ENCODE peak calls at places on chromosome X, in six cellular contexts. One of them, this sample, is unnamed.

GRCh38 chrX:12792711-12793110 is 1.5 kb downstream of the PRPS2 start:
- DNase-seq in GM12865: no peak
- DNase-seq in AG10803: no peak
- DNase-seq in HFF-Myc: no peak
- DNase-seq in spleen: no peak
- DNase-seq in AG09309: no peak
- DNase-seq in this sample: no peak

GRCh38 chrX:154096140-154097002 is 1.1 kb downstream of the MECP2 start:
- DNase-seq in AG09309: no peak
- DNase-seq in GM12865: peak; percentile 52
- DNase-seq in HFF-Myc: no peak
- DNase-seq in spleen: no peak
- DNase-seq in AG10803: peak; percentile 51
- DNase-seq in this sample: peak; percentile 25

GRCh38 chrX:80808854-80809493 is 703 bp downstream of the BRWD3 start:
- DNase-seq in AG09309: no peak
- DNase-seq in spleen: peak; percentile 81
- DNase-seq in AG10803: peak; percentile 2
- DNase-seq in HFF-Myc: no peak
- DNase-seq in GM12865: peak; percentile 31
- DNase-seq in this sample: peak; percentile 7

GRCh38 chrX:72130762-72131231 is 918 bp downstream of the RTL5 start:
- DNase-seq in GM12865: no peak
- DNase-seq in AG09309: no peak
- DNase-seq in AG10803: no peak
- DNase-seq in HFF-Myc: no peak
- DNase-seq in spleen: no peak
- DNase-seq in this sample: no peak

GRCh38 chrX:142096263-142096662 is 108.8 kb downstream of the MAGEC2 start:
- DNase-seq in spleen: no peak
- DNase-seq in AG10803: no peak
- DNase-seq in GM12865: no peak
- DNase-seq in AG09309: no peak
- DNase-seq in HFF-Myc: no peak
- DNase-seq in this sample: no peak

GRCh38 chrX:36908801-36909403 is 99.3 kb upstream of the FAM47C start:
- DNase-seq in AG10803: peak; percentile 22
- DNase-seq in GM12865: peak; percentile 16
- DNase-seq in HFF-Myc: no peak
- DNase-seq in spleen: no peak
- DNase-seq in AG09309: no peak
- DNase-seq in this sample: peak; percentile 31

GRCh38 chrX:49029876-49030275 is 13.3 kb downstream of the TFE3 start:
- DNase-seq in HFF-Myc: no peak
- DNase-seq in GM12865: no peak
- DNase-seq in AG09309: no peak
- DNase-seq in spleen: no peak
- DNase-seq in AG10803: no peak
- DNase-seq in this sample: no peak

GRCh38 chrX:102950908-102951866 is 14.1 kb downstream of the RAB40AL start:
- DNase-seq in HFF-Myc: peak; percentile 21
- DNase-seq in GM12865: peak; percentile 43
- DNase-seq in AG10803: peak; percentile 25
- DNase-seq in AG09309: no peak
- DNase-seq in spleen: no peak
- DNase-seq in this sample: peak; percentile 54

GRCh38 chrX:130125090-130125489 is 14.8 kb upstream of the ELF4 start:
- DNase-seq in HFF-Myc: no peak
- DNase-seq in GM12865: no peak
- DNase-seq in AG09309: no peak
- DNase-seq in spleen: no peak
- DNase-seq in AG10803: peak; percentile 69
- DNase-seq in this sample: no peak

GRCh38 chrX:110172215-110172614 is 145.7 kb downstream of the AMMECR1 start:
- DNase-seq in spleen: peak; percentile 86
- DNase-seq in HFF-Myc: no peak
- DNase-seq in AG10803: no peak
- DNase-seq in AG09309: no peak
- DNase-seq in GM12865: peak; percentile 78
- DNase-seq in this sample: no peak

GRCh38 chrX:106862972-106863688 is 40.0 kb downstream of the RIPPLY1 start:
- DNase-seq in GM12865: peak; percentile 28
- DNase-seq in HFF-Myc: no peak
- DNase-seq in AG10803: no peak
- DNase-seq in spleen: peak; percentile 63
- DNase-seq in AG09309: no peak
- DNase-seq in this sample: no peak
- TF ChIP-seq CTCF in GM12865: peak; percentile 50
- TF ChIP-seq CTCF in HFF-Myc: peak; percentile 58
- TF ChIP-seq CTCF in AG10803: peak; percentile 21
- TF ChIP-seq CTCF in spleen: peak; percentile 33
- TF ChIP-seq CTCF in AG09309: peak; percentile 55
- TF ChIP-seq CTCF in this sample: peak; percentile 43

GRCh38 chrX:119501511-119502148 is 33.4 kb downstream of the SLC25A5 start:
- DNase-seq in spleen: no peak
- DNase-seq in AG10803: no peak
- DNase-seq in GM12865: no peak
- DNase-seq in AG09309: no peak
- DNase-seq in HFF-Myc: no peak
- DNase-seq in this sample: no peak

GRCh38 chrX:119500061-119500800 is 32.0 kb downstream of the SLC25A5 start:
- DNase-seq in AG10803: no peak
- DNase-seq in spleen: no peak
- DNase-seq in AG09309: no peak
- DNase-seq in HFF-Myc: no peak
- DNase-seq in GM12865: no peak
- DNase-seq in this sample: no peak

GRCh38 chrX:119505945-119506344 is 37.7 kb downstream of the SLC25A5 start:
- DNase-seq in AG09309: no peak
- DNase-seq in GM12865: no peak
- DNase-seq in spleen: no peak
- DNase-seq in HFF-Myc: no peak
- DNase-seq in AG10803: no peak
- DNase-seq in this sample: no peak

GRCh38 chrX:119503484-119503861 is 35.2 kb downstream of the SLC25A5 start:
- DNase-seq in spleen: no peak
- DNase-seq in AG10803: peak; percentile 91
- DNase-seq in HFF-Myc: no peak
- DNase-seq in AG09309: peak; percentile 49
- DNase-seq in GM12865: no peak
- DNase-seq in this sample: peak; percentile 88

DNA sequence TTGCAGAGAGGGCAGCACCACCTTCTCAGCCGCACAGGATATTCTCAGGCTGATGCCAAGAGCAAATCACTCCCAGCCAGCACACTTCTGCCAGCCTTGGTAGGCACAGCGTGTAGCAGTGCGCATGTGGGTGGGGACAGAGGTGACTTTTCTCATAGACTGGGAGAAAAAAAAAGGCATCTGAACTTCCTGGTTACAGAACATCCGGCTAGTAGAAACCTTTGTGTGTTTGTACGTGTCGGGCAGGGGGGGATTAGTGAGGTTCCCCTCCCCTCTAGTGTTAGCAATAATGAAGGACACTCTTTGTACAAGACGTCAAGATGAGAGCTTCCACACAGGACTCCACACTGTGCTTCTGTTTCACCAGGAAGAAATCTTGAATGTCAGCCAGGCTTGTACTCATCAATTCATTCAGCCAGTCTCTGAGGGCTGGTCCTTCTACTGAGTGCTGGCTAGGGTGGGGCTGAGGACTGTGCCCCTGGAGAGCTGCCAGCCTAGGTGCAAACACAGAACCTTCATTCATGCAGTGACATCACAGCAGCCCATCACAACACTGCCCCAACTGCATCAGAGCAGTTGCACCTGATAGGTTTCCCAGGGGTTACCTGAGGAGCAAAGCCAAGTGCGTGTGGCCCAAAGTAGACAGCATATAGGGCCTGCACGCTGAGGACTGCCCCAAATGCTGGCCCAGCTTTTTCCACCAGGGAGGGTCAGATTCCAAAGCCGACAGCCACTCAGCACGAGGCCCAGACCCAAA is 34.7 kb downstream of the SLC25A5 start:
- DNase-seq in HFF-Myc: no peak
- DNase-seq in spleen: no peak
- DNase-seq in AG09309: no peak
- DNase-seq in AG10803: peak; percentile 59
- DNase-seq in GM12865: peak; percentile 9
- DNase-seq in this sample: peak; percentile 60
- H3K4me3 ChIP-seq in HFF-Myc: no peak overlapping the region
- H3K4me3 ChIP-seq in spleen: no peak overlapping the region
- H3K4me3 ChIP-seq in AG09309: no peak overlapping the region
- H3K4me3 ChIP-seq in AG10803: no peak overlapping the region
- H3K4me3 ChIP-seq in GM12865: no peak overlapping the region
- H3K4me3 ChIP-seq in this sample: no peak overlapping the region

GRCh38 chrX:71100581-71101505 is 5.2 kb downstream of the FOXO4 start:
- DNase-seq in AG10803: no peak
- DNase-seq in spleen: peak; percentile 74
- DNase-seq in HFF-Myc: no peak
- DNase-seq in AG09309: no peak
- DNase-seq in GM12865: no peak
- DNase-seq in this sample: no peak
- TF ChIP-seq CTCF in AG10803: no peak
- TF ChIP-seq CTCF in spleen: no peak
- TF ChIP-seq CTCF in HFF-Myc: no peak
- TF ChIP-seq CTCF in AG09309: no peak
- TF ChIP-seq CTCF in GM12865: no peak
- TF ChIP-seq CTCF in this sample: no peak

GRCh38 chrX:77446840-77447239 is 349 bp upstream of the FGF16 start:
- DNase-seq in HFF-Myc: no peak
- DNase-seq in AG09309: no peak
- DNase-seq in GM12865: no peak
- DNase-seq in spleen: no peak
- DNase-seq in AG10803: peak; percentile 24
- DNase-seq in this sample: no peak

GRCh38 chrX:77450415-77450814 is 3.2 kb downstream of the FGF16 start:
- DNase-seq in HFF-Myc: no peak
- DNase-seq in GM12865: no peak
- DNase-seq in spleen: no peak
- DNase-seq in AG09309: no peak
- DNase-seq in AG10803: no peak
- DNase-seq in this sample: no peak

GRCh38 chrX:77447339-77448149 is at the start of gene FGF16:
- DNase-seq in GM12865: peak; percentile 6
- DNase-seq in AG10803: no peak
- DNase-seq in spleen: peak; percentile 75
- DNase-seq in AG09309: no peak
- DNase-seq in HFF-Myc: no peak
- DNase-seq in this sample: no peak

GRCh38 chrX:77446029-77446585 is 1.1 kb upstream of the FGF16 start:
- DNase-seq in HFF-Myc: no peak
- DNase-seq in AG10803: no peak
- DNase-seq in GM12865: no peak
- DNase-seq in AG09309: no peak
- DNase-seq in spleen: no peak
- DNase-seq in this sample: no peak

DNA sequence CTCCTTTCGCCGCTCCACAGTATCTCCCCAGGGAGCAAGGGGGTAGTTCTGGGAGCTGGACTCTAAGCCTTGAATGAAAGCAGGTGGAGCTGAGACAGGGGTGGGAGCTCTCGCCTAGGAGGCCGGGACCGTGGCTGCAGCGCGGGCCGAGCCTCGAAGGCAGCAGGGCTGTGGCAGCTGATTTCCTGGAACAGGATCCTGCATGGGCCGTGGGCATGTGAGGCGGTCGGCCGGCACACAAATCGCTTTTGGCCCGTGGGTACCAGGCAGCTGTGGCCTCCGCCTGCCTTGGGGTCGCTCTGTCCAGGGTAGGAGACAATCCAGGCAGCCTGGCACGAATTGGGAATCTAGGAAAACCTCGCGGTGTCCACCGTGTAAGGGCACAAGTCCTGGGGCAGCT is 981 bp downstream of the FGF16 start:
- DNase-seq in AG09309: no peak
- DNase-seq in HFF-Myc: no peak
- DNase-seq in AG10803: no peak
- DNase-seq in GM12865: no peak
- DNase-seq in spleen: no peak
- DNase-seq in this sample: no peak
- H3K4me3 ChIP-seq in AG09309: no peak overlapping the region
- H3K4me3 ChIP-seq in HFF-Myc: no peak overlapping the region
- H3K4me3 ChIP-seq in AG10803: no peak overlapping the region
- H3K4me3 ChIP-seq in GM12865: no peak overlapping the region
- H3K4me3 ChIP-seq in spleen: peak overlapping the region; percentile 60
- H3K4me3 ChIP-seq in this sample: no peak overlapping the region

DNA sequence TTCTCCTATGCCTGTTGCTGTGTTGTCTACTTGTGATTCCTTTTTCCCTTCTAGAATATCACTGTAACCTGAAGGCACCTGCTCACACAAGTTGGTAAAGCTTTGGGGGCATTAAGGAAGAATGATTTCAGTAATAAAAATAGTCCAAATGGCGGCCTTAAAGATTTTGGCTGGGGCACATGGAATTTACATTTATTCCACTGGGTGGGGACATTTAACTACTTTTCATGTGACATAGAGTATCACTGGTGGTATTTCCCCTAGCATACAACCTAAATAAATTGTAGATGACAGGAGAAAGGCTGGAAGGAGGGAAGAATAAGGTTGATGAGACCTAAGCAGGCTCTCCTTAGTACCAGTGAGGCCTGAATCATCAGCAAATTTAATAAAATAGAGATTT is 121.8 kb upstream of the EDA2R start:
- DNase-seq in AG09309: no peak
- DNase-seq in AG10803: no peak
- DNase-seq in HFF-Myc: no peak
- DNase-seq in spleen: no peak
- DNase-seq in GM12865: no peak
- DNase-seq in this sample: no peak
- TF ChIP-seq CTCF in AG09309: peak; percentile 2
- TF ChIP-seq CTCF in AG10803: no peak
- TF ChIP-seq CTCF in HFF-Myc: no peak
- TF ChIP-seq CTCF in spleen: no peak
- TF ChIP-seq CTCF in GM12865: no peak
- TF ChIP-seq CTCF in this sample: no peak

GRCh38 chrX:16828126-16828908 is 41.8 kb downstream of the RBBP7 start:
- DNase-seq in AG09309: no peak
- DNase-seq in AG10803: peak; percentile 54
- DNase-seq in spleen: no peak
- DNase-seq in GM12865: no peak
- DNase-seq in HFF-Myc: no peak
- DNase-seq in this sample: peak; percentile 88
- H3K4me3 ChIP-seq in AG09309: no peak overlapping the region
- H3K4me3 ChIP-seq in AG10803: no peak overlapping the region
- H3K4me3 ChIP-seq in spleen: no peak overlapping the region
- H3K4me3 ChIP-seq in GM12865: no peak overlapping the region
- H3K4me3 ChIP-seq in HFF-Myc: no peak overlapping the region
- H3K4me3 ChIP-seq in this sample: no peak overlapping the region

This sample was measured in astrocyte of the spinal cord.